ENCODE peak calls at places on chromosomes 6 and 20, in six cellular contexts. W is heart left ventricle, F is right cardiac atrium, Q is breast epithelium, Z is A549, Y is uterus. K is an unnamed sample.

GRCh38 chr6:145147559-145147958 is 587.8 kb downstream of the EPM2A start:
- DNase-seq in W (no peak), F (no peak), Q (no peak), Z (no peak), Y (no peak), K (no peak)

GRCh38 chr6:119482850-119483285 is 133.3 kb upstream of the MAN1A1 start:
- DNase-seq in W (no peak), F (no peak), Q (no peak), Z (no peak), Y (no peak), K (no peak)

GRCh38 chr6:42771741-42772100 is 10.1 kb upstream of the BICRAL start:
- DNase-seq in W (no peak), F (no peak), Q (no peak), Z (no peak), Y (no peak), K (no peak)

GRCh38 chr20:1920252-1920651 is 25.0 kb downstream of the SIRPA start:
- DNase-seq in W (no peak), F (no peak), Q (no peak), Z (peak), Y (no peak), K (no peak)

GRCh38 chr6:105243487-105243886 is 63.7 kb upstream of the POPDC3 start:
- DNase-seq in W (no peak), F (no peak), Q (no peak), Z (no peak), Y (no peak), K (no peak)

GRCh38 chr20:59063358-59064213 is 21.0 kb upstream of the PRELID3B start:
- DNase-seq in W (peak), F (peak), Q (no peak), Z (peak), Y (peak), K (peak)

GRCh38 chr6:84243240-84243639 is 15.8 kb upstream of the CEP162 start:
- DNase-seq in W (no peak), F (no peak), Q (no peak), Z (no peak), Y (no peak), K (no peak)

GRCh38 chr6:5950448-5950847 is 56.3 kb downstream of the NRN1 start:
- DNase-seq in W (no peak), F (no peak), Q (no peak), Z (peak), Y (no peak), K (no peak)

GRCh38 chr6:159578629-159579028 is 114.4 kb downstream of the SOD2 start:
- DNase-seq in W (no peak), F (no peak), Q (no peak), Z (peak), Y (no peak), K (no peak)

GRCh38 chr6:129946439-129947140 is 71.8 kb upstream of the L3MBTL3 start:
- DNase-seq in W (no peak), F (no peak), Q (no peak), Z (no peak), Y (no peak), K (no peak)

GRCh38 chr20:37526839-37527637 is 638 bp downstream of the BLCAP start:
- DNase-seq in W (no peak), F (peak), Q (no peak), Z (peak), Y (no peak), K (no peak)

GRCh38 chr20:61419010-61419409 is 166.9 kb downstream of the CDH4 start:
- DNase-seq in W (no peak), F (no peak), Q (no peak), Z (no peak), Y (no peak), K (no peak)

GRCh38 chr20:64176548-64177419 is 12.5 kb downstream of the MYT1 start:
- DNase-seq in W (no peak), F (no peak), Q (no peak), Z (no peak), Y (no peak), K (no peak)

GRCh38 chr20:46872315-46873211 is 22.1 kb upstream of the EYA2 start:
- DNase-seq in W (no peak), F (peak), Q (no peak), Z (peak), Y (no peak), K (no peak)

GRCh38 chr6:10140824-10141223 is 274.1 kb downstream of the TFAP2A start:
- DNase-seq in W (no peak), F (no peak), Q (no peak), Z (no peak), Y (no peak), K (no peak)

GRCh38 chr6:143902827-143903226 is 38.6 kb downstream of the ZC2HC1B start:
- DNase-seq in W (no peak), F (no peak), Q (no peak), Z (no peak), Y (no peak), K (no peak)

GRCh38 chr6:143896096-143896880 is 32.0 kb downstream of the ZC2HC1B start:
- DNase-seq in W (no peak), F (no peak), Q (no peak), Z (no peak), Y (no peak), K (no peak)

GRCh38 chr6:143900358-143900757 is 36.1 kb downstream of the ZC2HC1B start:
- DNase-seq in W (no peak), F (no peak), Q (no peak), Z (no peak), Y (no peak), K (no peak)

DNA sequence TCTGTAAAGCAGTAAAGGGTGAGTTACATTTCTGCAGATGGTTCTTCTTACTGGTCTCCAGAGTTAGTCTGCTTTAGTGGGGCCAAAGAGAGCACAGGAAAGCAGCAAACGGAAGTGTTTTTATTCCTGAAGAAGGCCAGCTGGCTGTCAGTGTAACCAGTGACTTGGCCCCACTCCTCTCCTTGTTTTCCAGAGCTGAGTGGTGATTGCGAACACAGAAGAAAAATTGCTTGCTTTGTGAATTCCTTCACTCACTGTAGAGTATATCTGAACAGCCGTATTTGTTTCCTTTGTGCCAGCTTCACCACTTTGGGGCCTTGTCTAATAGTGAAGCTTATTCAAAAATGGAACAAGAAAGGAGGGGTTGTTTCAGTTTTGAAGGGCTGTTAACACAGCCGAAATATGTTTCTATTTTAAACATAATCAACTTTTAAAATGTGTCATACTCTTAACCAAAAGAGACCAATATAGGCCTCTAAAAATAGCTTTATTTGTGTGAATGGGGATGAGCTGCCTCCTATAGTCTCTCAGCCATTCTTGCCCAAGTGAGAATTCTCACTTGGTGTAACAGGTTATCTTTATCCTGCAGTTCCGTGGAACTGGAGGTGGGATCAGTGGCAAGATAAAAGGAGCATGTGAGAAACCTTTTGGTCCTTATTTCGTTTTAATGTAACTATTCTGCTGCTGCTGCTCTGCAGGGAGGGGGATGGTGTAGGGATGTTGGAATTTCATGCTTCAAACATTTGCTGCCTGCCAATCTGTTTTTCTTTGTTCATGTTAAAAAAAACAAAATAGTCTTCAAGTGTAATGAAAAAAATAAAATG is 37.8 kb downstream of the ZC2HC1B start:
- DNase-seq in W (no peak), F (peak), Q (no peak), Z (no peak), Y (peak), K (peak)
- H3K27ac ChIP-seq in W (peak), F (no peak), Q (peak), Z (no peak), Y (peak), K (peak)

GRCh38 chr6:111938710-111939109 is 65.5 kb upstream of the FYN start:
- DNase-seq in W (no peak), F (no peak), Q (no peak), Z (no peak), Y (no peak), K (peak)
- H3K27ac ChIP-seq in W (no peak), F (no peak), Q (no peak), Z (no peak), Y (no peak), K (peak)

DNA sequence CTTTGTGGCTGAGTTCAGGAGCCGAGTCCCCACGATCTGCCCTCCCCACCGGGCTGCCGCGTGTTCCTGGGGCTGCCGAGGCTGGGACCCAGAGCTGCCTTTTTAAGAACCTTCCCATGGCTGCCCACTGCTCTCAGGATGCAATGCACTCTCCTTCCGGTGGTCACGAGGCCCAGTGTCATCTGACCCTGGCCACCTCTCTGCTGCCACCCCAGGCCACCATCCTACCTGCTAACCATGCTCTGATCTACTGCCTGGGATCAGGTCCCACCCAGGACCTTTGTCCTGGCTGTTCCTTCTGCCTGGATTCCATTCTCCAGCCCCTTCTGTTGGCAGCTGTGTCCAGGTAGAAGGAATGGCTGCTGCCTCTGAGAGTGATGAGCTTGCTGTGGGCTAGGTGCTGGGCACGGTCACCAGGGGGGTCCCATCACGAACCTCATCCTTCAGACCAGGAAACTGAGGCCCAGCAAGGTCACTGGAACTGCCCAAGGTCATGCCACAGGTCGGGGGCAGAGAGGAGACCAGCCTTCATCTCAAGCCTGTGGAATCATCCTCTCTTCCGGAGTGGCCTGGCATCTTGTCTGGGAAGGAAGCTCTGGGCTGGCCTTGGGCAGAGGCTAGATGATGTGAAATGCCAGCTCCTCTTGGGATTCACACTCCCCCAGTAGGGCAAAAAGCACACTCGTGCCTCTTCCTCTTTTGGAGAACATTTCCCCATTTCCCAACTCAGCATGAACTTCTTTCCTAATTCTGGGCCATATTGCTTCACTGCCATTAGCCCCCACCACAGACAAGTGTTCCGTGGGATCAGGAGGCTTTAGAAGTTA is 20.5 kb downstream of the PCK1 start:
- DNase-seq in W (no peak), F (no peak), Q (no peak), Z (no peak), Y (no peak), K (no peak)
- H3K27ac ChIP-seq in W (no peak), F (no peak), Q (peak), Z (peak), Y (peak), K (no peak)

DNA sequence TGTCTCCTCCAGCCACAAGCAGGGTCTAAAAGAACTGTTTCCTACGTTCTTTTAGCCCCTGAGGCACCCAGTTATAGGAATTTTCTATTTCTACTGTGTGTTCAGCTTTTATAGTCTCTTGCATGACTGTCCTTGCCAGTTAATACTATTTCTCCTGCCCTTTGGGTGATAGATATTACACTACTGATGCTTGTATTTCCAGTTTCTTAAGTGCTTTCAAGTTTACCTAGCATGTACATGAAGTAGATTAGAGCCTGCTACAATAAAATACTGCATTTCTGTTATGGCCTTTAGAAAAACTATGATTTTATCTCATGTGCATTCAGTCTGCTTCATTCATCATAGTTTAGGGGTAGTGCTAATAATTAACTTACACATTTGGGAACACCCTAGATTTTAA is 89.6 kb downstream of the FOXO3 start:
- DNase-seq in W (no peak), F (no peak), Q (no peak), Z (no peak), Y (no peak), K (no peak)
- H3K27ac ChIP-seq in W (peak), F (no peak), Q (peak), Z (no peak), Y (peak), K (peak)